ENCODE peak calls at places on chromosome 18, in six cellular contexts. Z, P, S, A, I and F are unnamed samples.

GRCh38 chr18:57527479-57528237 is 58.8 kb downstream of the FECH start:
- DNase-seq in A (no peak), S (no peak), Z (no peak), I (no peak), P (no peak), F (no peak)

GRCh38 chr18:49766646-49767045 is 46.7 kb downstream of the ACAA2 start:
- DNase-seq in A (no peak), P (no peak), I (no peak), S (no peak), Z (no peak), F (no peak)

GRCh38 chr18:59042477-59042842 is 97.2 kb upstream of the SEC11C start:
- DNase-seq in A (no peak), I (no peak), Z (no peak), S (no peak), P (no peak), F (no peak)

GRCh38 chr18:76374330-76375281 is 120.4 kb downstream of the ZNF516 start:
- DNase-seq in I (no peak), P (no peak), S (no peak), Z (no peak), A (no peak), F (no peak)

GRCh38 chr18:24112874-24113615 is 25.8 kb upstream of the CABYR start:
- DNase-seq in P (no peak), S (no peak), A (no peak), Z (peak; percentile 89), I (no peak), F (no peak)

GRCh38 chr18:45522371-45522770 is 92.9 kb upstream of the SLC14A2 start:
- DNase-seq in I (peak; percentile 38), Z (no peak), A (no peak), P (no peak), S (no peak), F (no peak)

GRCh38 chr18:22346968-22347611 is 70.6 kb downstream of the CTAGE1 start:
- DNase-seq in I (peak; percentile 24), Z (peak; percentile 93), P (peak; percentile 93), S (no peak), A (peak; percentile 32), F (peak; percentile 89)

GRCh38 chr18:49023281-49023937 is 72.6 kb upstream of the SMAD7 start:
- DNase-seq in I (no peak), P (no peak), A (no peak), S (peak; percentile 93), Z (no peak), F (no peak)

GRCh38 chr18:26386002-26386401 is 159.8 kb downstream of the TAF4B start:
- DNase-seq in I (no peak), Z (peak; percentile 46), S (no peak), A (no peak), P (no peak), F (no peak)

GRCh38 chr18:30403278-30403677 is 639.3 kb downstream of the DSC3 start:
- DNase-seq in P (no peak), Z (no peak), A (no peak), I (no peak), S (no peak), F (no peak)

GRCh38 chr18:46224181-46224775 is 120.1 kb downstream of the HAUS1 start:
- DNase-seq in Z (no peak), S (no peak), A (no peak), I (no peak), P (no peak), F (no peak)

GRCh38 chr18:57906852-57907251 is 103.7 kb upstream of the ATP8B1 start:
- DNase-seq in S (no peak), A (peak; percentile 13), P (no peak), I (no peak), Z (no peak), F (no peak)

GRCh38 chr18:79926306-79926705 is 25.1 kb downstream of the SLC66A2 start:
- DNase-seq in Z (peak; percentile 5), A (no peak), S (no peak), I (no peak), P (no peak), F (no peak)

DNA sequence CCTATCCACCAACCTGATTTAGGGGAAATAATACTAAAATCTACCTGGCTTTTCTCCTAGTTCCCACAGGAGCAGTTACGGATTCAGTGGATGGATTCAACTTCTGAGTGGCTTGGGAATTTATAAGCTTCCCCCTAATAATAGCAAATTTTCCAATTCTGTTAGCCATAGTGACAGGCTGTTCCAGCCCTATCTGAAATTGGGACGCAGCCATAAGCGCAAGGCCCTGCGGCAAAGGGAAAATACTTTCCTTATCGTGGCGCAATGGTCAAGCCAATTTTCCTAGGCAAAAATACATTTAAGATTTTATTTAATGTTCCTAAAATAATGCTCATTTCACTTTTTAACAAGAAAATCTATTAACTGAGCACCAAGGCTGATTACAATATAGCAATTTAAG is 49.7 kb downstream of the CDH2 start:
- DNase-seq in P (peak; percentile 70), A (no peak), I (no peak), S (no peak), Z (no peak), F (peak; percentile 36)
- H3K27ac ChIP-seq in P (peak overlapping the region; percentile 79), A (no peak overlapping the region), I (no peak overlapping the region), S (no peak overlapping the region), Z (no peak overlapping the region), F (peak overlapping the region; percentile 84)

GRCh38 chr18:2880473-2880872 is 33.7 kb downstream of the EMILIN2 start:
- DNase-seq in A (no peak), S (no peak), Z (no peak), P (no peak), I (no peak), F (no peak)
- H3K4me1 ChIP-seq in A (peaks cover under 1% of the 10 kb centered on the region), S (peaks cover 27% of the 10 kb centered on the region), Z (no peaks in the 10 kb centered on the region), P (peaks cover 39% of the 10 kb centered on the region), I (no peaks in the 10 kb centered on the region), F (peaks cover 42% of the 10 kb centered on the region)

GRCh38 chr18:8890957-8891464 is 185.7 kb downstream of the MTCL1 start:
- DNase-seq in P (no peak), A (peak; percentile 92), Z (peak; percentile 10), I (peak; percentile 77), S (no peak), F (no peak)
- H3K27ac ChIP-seq in P (no peak overlapping the region), A (peak overlapping the region; percentile 68), Z (no peak overlapping the region), I (peak overlapping the region; percentile 58), S (no peak overlapping the region), F (no peak overlapping the region)

DNA sequence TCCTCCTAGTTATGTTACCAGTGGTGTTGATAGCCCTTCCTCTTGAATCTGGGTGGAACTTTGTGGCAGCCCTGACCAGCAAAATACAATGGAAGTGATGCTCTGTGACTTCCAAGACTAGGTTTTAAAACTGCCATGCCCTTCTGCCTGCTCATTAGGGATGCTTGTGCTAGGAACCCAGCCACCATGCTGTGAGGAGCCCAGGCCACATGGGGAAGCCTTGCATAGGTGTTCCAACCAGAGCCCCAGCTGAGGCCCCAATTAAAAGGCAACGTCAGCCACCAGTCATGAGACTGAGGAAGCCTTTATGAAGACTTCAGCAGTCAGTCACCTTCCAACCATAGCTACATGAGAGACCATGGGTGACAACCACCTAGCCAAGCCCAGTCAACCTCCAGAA is 14.0 kb upstream of the MAPRE2 start:
- DNase-seq in A (no peak), P (no peak), I (no peak), S (no peak), Z (no peak), F (no peak)
- H3K4me1 ChIP-seq in A (peaks cover 11% of the 10 kb centered on the region), P (peaks cover 37% of the 10 kb centered on the region), I (no peaks in the 10 kb centered on the region), S (peaks cover 22% of the 10 kb centered on the region), Z (peaks cover 50% of the 10 kb centered on the region), F (peaks cover 39% of the 10 kb centered on the region)

GRCh38 chr18:9017900-9018217 is 84.6 kb upstream of the NDUFV2 start:
- DNase-seq in S (no peak), P (no peak), A (no peak), Z (no peak), I (no peak), F (no peak)
- H3K27ac ChIP-seq in S (no peak overlapping the region), P (peak overlapping the region; percentile 54), A (peak overlapping the region; percentile 92), Z (peak overlapping the region; percentile 81), I (peak overlapping the region; percentile 54), F (peak overlapping the region; percentile 64)

GRCh38 chr18:67705748-67706147 is 189.2 kb upstream of the DSEL start:
- DNase-seq in P (no peak), S (no peak), I (no peak), A (no peak), Z (no peak), F (no peak)

GRCh38 chr18:67715567-67715966 is 199.0 kb upstream of the DSEL start:
- DNase-seq in A (no peak), S (no peak), P (no peak), Z (no peak), I (no peak), F (no peak)

GRCh38 chr18:67710639-67711038 is 194.1 kb upstream of the DSEL start:
- DNase-seq in I (no peak), Z (no peak), P (no peak), S (no peak), A (no peak), F (no peak)
- H3K4me1 ChIP-seq in I (no peaks in the 10 kb centered on the region), Z (no peaks in the 10 kb centered on the region), P (no peaks in the 10 kb centered on the region), S (no peaks in the 10 kb centered on the region), A (no peaks in the 10 kb centered on the region), F (no peaks in the 10 kb centered on the region)

GRCh38 chr18:60279394-60279793 is 93.2 kb downstream of the MC4R start:
- DNase-seq in A (no peak), Z (no peak), P (no peak), I (no peak), S (no peak), F (no peak)
- H3K27ac ChIP-seq in A (no peak overlapping the region), Z (no peak overlapping the region), P (no peak overlapping the region), I (no peak overlapping the region), S (no peak overlapping the region), F (no peak overlapping the region)

DNA sequence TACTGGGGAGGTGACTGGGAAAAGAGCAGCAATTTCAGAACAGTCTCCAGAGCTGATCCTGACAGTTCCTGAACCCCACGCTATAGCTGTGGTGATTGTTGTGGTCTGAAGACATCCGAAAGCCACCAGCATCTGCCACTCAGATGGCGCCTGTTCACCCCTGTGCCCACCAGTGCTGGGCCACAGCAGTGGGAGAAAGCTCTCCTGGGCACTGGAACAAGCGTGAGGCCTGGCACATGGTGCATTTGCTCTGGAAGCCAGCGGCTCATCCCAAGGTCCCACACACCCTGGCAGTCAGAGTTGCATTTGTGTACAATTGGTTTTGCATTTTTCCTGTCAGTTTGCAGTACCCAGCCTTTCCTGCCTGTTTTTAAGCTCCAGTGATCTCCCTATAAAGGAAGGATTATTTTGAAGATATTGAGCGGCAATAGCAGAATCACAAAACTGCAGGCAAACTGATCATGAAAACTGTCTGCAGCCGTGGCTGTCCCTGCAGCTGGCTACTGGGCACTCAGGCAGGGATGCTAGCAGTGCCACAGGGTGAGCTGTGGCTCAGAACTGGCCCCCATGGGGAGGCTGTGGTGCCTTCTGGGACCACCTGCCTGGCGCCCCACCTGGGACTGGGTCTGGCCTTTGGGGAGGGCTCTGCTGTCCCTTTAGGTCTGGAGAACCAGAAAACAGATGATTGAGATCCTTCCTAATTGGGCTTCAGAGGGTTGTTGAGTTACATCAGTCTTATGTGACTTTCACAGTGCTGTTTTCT is 30.1 kb downstream of the IMPA2 start:
- DNase-seq in I (no peak), A (no peak), S (no peak), P (no peak), Z (no peak), F (no peak)
- H3K4me1 ChIP-seq in I (no peaks in the 10 kb centered on the region), A (no peaks in the 10 kb centered on the region), S (no peaks in the 10 kb centered on the region), P (peaks cover 34% of the 10 kb centered on the region), Z (peaks cover 7% of the 10 kb centered on the region), F (peaks cover 9% of the 10 kb centered on the region)

GRCh38 chr18:35155403-35156117 is 85.3 kb upstream of the ZNF397 start:
- DNase-seq in I (no peak), A (no peak), P (no peak), S (no peak), Z (peak; percentile 52), F (no peak)
- H3K27ac ChIP-seq in I (no peak overlapping the region), A (no peak overlapping the region), P (peak overlapping the region; percentile 5), S (no peak overlapping the region), Z (peak overlapping the region; percentile 27), F (no peak overlapping the region)